ENCODE peak calls at places on chromosomes 6 and 20, in six cellular contexts. One of them, this sample, is unnamed.

GRCh38 chr6:31691078-31691463 is 10.2 kb upstream of the LY6G5C start:
- DNase-seq in AG04450: no peak
- DNase-seq in fibroblast of the aortic adventitia: no peak
- DNase-seq in HFF-Myc: no peak
- DNase-seq in GM23338: no peak
- DNase-seq in CD8-positive, alpha-beta T cell: no peak
- DNase-seq in this sample: no peak

GRCh38 chr6:71457883-71458282 is 169.3 kb downstream of the OGFRL1 start:
- DNase-seq in fibroblast of the aortic adventitia: no peak
- DNase-seq in CD8-positive, alpha-beta T cell: no peak
- DNase-seq in GM23338: no peak
- DNase-seq in HFF-Myc: no peak
- DNase-seq in AG04450: no peak
- DNase-seq in this sample: no peak

GRCh38 chr20:31708839-31709534 is 13.7 kb downstream of the BCL2L1 start:
- DNase-seq in HFF-Myc: no peak
- DNase-seq in AG04450: no peak
- DNase-seq in CD8-positive, alpha-beta T cell: no peak
- DNase-seq in fibroblast of the aortic adventitia: no peak
- DNase-seq in GM23338: peak; percentile 53
- DNase-seq in this sample: no peak

GRCh38 chr6:139778688-139779087 is 404.2 kb upstream of the CITED2 start:
- DNase-seq in fibroblast of the aortic adventitia: peak; percentile 71
- DNase-seq in HFF-Myc: no peak
- DNase-seq in CD8-positive, alpha-beta T cell: no peak
- DNase-seq in AG04450: no peak
- DNase-seq in GM23338: no peak
- DNase-seq in this sample: peak; percentile 53

GRCh38 chr6:106770663-106771062 is 141.3 kb downstream of the QRSL1 start:
- DNase-seq in AG04450: no peak
- DNase-seq in GM23338: no peak
- DNase-seq in HFF-Myc: no peak
- DNase-seq in CD8-positive, alpha-beta T cell: no peak
- DNase-seq in fibroblast of the aortic adventitia: no peak
- DNase-seq in this sample: no peak

GRCh38 chr20:51221791-51222408 is 199.0 kb upstream of the KCNG1 start:
- DNase-seq in HFF-Myc: no peak
- DNase-seq in CD8-positive, alpha-beta T cell: no peak
- DNase-seq in fibroblast of the aortic adventitia: peak; percentile 60
- DNase-seq in GM23338: peak; percentile 72
- DNase-seq in AG04450: peak; percentile 11
- DNase-seq in this sample: peak; percentile 61

GRCh38 chr6:146628350-146628749 is 29.6 kb downstream of the ADGB start:
- DNase-seq in AG04450: no peak
- DNase-seq in CD8-positive, alpha-beta T cell: no peak
- DNase-seq in GM23338: no peak
- DNase-seq in fibroblast of the aortic adventitia: no peak
- DNase-seq in HFF-Myc: no peak
- DNase-seq in this sample: no peak

GRCh38 chr6:37557645-37558114 is 58.0 kb upstream of the CCDC167 start:
- DNase-seq in AG04450: no peak
- DNase-seq in GM23338: no peak
- DNase-seq in HFF-Myc: no peak
- DNase-seq in fibroblast of the aortic adventitia: no peak
- DNase-seq in CD8-positive, alpha-beta T cell: no peak
- DNase-seq in this sample: no peak

GRCh38 chr20:7496394-7497111 is 443.7 kb downstream of the HAO1 start:
- DNase-seq in AG04450: no peak
- DNase-seq in HFF-Myc: no peak
- DNase-seq in GM23338: no peak
- DNase-seq in CD8-positive, alpha-beta T cell: no peak
- DNase-seq in fibroblast of the aortic adventitia: peak; percentile 59
- DNase-seq in this sample: peak; percentile 18

GRCh38 chr6:53790886-53791285 is 3.9 kb upstream of the LRRC1 start:
- DNase-seq in GM23338: no peak
- DNase-seq in fibroblast of the aortic adventitia: no peak
- DNase-seq in HFF-Myc: peak; percentile 39
- DNase-seq in CD8-positive, alpha-beta T cell: no peak
- DNase-seq in AG04450: peak; percentile 24
- DNase-seq in this sample: no peak

GRCh38 chr6:23522751-23523527 is 603.1 kb upstream of the NRSN1 start:
- DNase-seq in GM23338: peak; percentile 17
- DNase-seq in CD8-positive, alpha-beta T cell: no peak
- DNase-seq in HFF-Myc: no peak
- DNase-seq in AG04450: no peak
- DNase-seq in fibroblast of the aortic adventitia: no peak
- DNase-seq in this sample: no peak

GRCh38 chr20:10550204-10551118 is 115.4 kb downstream of the SLX4IP start:
- DNase-seq in HFF-Myc: no peak
- DNase-seq in AG04450: no peak
- DNase-seq in CD8-positive, alpha-beta T cell: no peak
- DNase-seq in fibroblast of the aortic adventitia: no peak
- DNase-seq in GM23338: no peak
- DNase-seq in this sample: no peak

GRCh38 chr6:159180001-159180400 is 10.8 kb downstream of the FNDC1 start:
- DNase-seq in CD8-positive, alpha-beta T cell: no peak
- DNase-seq in fibroblast of the aortic adventitia: peak; percentile 81
- DNase-seq in HFF-Myc: peak; percentile 20
- DNase-seq in GM23338: no peak
- DNase-seq in AG04450: no peak
- DNase-seq in this sample: peak; percentile 63

GRCh38 chr6:140828833-140829232 is 1303.9 kb upstream of the GJE1 start:
- DNase-seq in HFF-Myc: no peak
- DNase-seq in AG04450: no peak
- DNase-seq in GM23338: no peak
- DNase-seq in fibroblast of the aortic adventitia: no peak
- DNase-seq in CD8-positive, alpha-beta T cell: no peak
- DNase-seq in this sample: no peak

GRCh38 chr6:22294301-22294700 is 2.5 kb downstream of the PRL start:
- DNase-seq in fibroblast of the aortic adventitia: no peak
- DNase-seq in GM23338: no peak
- DNase-seq in HFF-Myc: no peak
- DNase-seq in AG04450: no peak
- DNase-seq in CD8-positive, alpha-beta T cell: no peak
- DNase-seq in this sample: no peak

GRCh38 chr6:117555882-117556498 is 46.3 kb downstream of the GOPC start:
- DNase-seq in fibroblast of the aortic adventitia: peak; percentile 63
- DNase-seq in GM23338: peak; percentile 40
- DNase-seq in CD8-positive, alpha-beta T cell: peak; percentile 26
- DNase-seq in AG04450: no peak
- DNase-seq in HFF-Myc: no peak
- DNase-seq in this sample: peak; percentile 61

GRCh38 chr20:34017610-34018009 is 23.9 kb downstream of the RALY start:
- DNase-seq in HFF-Myc: peak; percentile 39
- DNase-seq in GM23338: no peak
- DNase-seq in CD8-positive, alpha-beta T cell: no peak
- DNase-seq in AG04450: peak; percentile 81
- DNase-seq in fibroblast of the aortic adventitia: peak; percentile 67
- DNase-seq in this sample: peak; percentile 46

GRCh38 chr6:121516331-121516730 is 80.9 kb downstream of the GJA1 start:
- DNase-seq in fibroblast of the aortic adventitia: peak; percentile 66
- DNase-seq in CD8-positive, alpha-beta T cell: no peak
- DNase-seq in HFF-Myc: no peak
- DNase-seq in GM23338: no peak
- DNase-seq in AG04450: no peak
- DNase-seq in this sample: no peak

GRCh38 chr6:1296542-1296941 is 15.4 kb upstream of the FOXQ1 start:
- DNase-seq in GM23338: no peak
- DNase-seq in fibroblast of the aortic adventitia: peak; percentile 30
- DNase-seq in HFF-Myc: no peak
- DNase-seq in CD8-positive, alpha-beta T cell: no peak
- DNase-seq in AG04450: no peak
- DNase-seq in this sample: no peak

GRCh38 chr6:114144887-114145851 is 174.2 kb upstream of the HDAC2 start:
- DNase-seq in AG04450: no peak
- DNase-seq in CD8-positive, alpha-beta T cell: no peak
- DNase-seq in GM23338: peak; percentile 56
- DNase-seq in HFF-Myc: no peak
- DNase-seq in fibroblast of the aortic adventitia: no peak
- DNase-seq in this sample: no peak

GRCh38 chr6:66948106-66948505 is 1241.1 kb upstream of the EYS start:
- DNase-seq in AG04450: no peak
- DNase-seq in CD8-positive, alpha-beta T cell: no peak
- DNase-seq in GM23338: no peak
- DNase-seq in HFF-Myc: no peak
- DNase-seq in fibroblast of the aortic adventitia: no peak
- DNase-seq in this sample: peak; percentile 62

GRCh38 chr20:11716239-11716944 is 201.3 kb upstream of the BTBD3 start:
- DNase-seq in CD8-positive, alpha-beta T cell: no peak
- DNase-seq in AG04450: peak; percentile 71
- DNase-seq in HFF-Myc: peak; percentile 40
- DNase-seq in GM23338: peak; percentile 89
- DNase-seq in fibroblast of the aortic adventitia: peak; percentile 27
- DNase-seq in this sample: peak; percentile 39

GRCh38 chr6:111798281-111798725 is 74.9 kb downstream of the FYN start:
- DNase-seq in AG04450: no peak
- DNase-seq in CD8-positive, alpha-beta T cell: no peak
- DNase-seq in GM23338: no peak
- DNase-seq in HFF-Myc: no peak
- DNase-seq in fibroblast of the aortic adventitia: no peak
- DNase-seq in this sample: no peak

GRCh38 chr6:28001751-28002150 is 44.7 kb downstream of the OR2B6 start:
- DNase-seq in AG04450: no peak
- DNase-seq in fibroblast of the aortic adventitia: no peak
- DNase-seq in HFF-Myc: no peak
- DNase-seq in CD8-positive, alpha-beta T cell: no peak
- DNase-seq in GM23338: no peak
- DNase-seq in this sample: no peak

GRCh38 chr6:142377112-142377848 is 75.5 kb downstream of the ADGRG6 start:
- DNase-seq in AG04450: no peak
- DNase-seq in HFF-Myc: no peak
- DNase-seq in GM23338: peak; percentile 83
- DNase-seq in CD8-positive, alpha-beta T cell: no peak
- DNase-seq in fibroblast of the aortic adventitia: no peak
- DNase-seq in this sample: peak; percentile 60

GRCh38 chr20:53901697-53902096 is 168.7 kb downstream of the BCAS1 start:
- DNase-seq in CD8-positive, alpha-beta T cell: no peak
- DNase-seq in HFF-Myc: no peak
- DNase-seq in fibroblast of the aortic adventitia: no peak
- DNase-seq in AG04450: no peak
- DNase-seq in GM23338: no peak
- DNase-seq in this sample: no peak

GRCh38 chr6:72890671-72891070 is 268.8 kb downstream of the KCNQ5 start:
- DNase-seq in AG04450: no peak
- DNase-seq in CD8-positive, alpha-beta T cell: no peak
- DNase-seq in GM23338: no peak
- DNase-seq in HFF-Myc: no peak
- DNase-seq in fibroblast of the aortic adventitia: peak; percentile 28
- DNase-seq in this sample: peak; percentile 7

GRCh38 chr20:62700261-62700925 is 8.2 kb upstream of the NTSR1 start:
- DNase-seq in CD8-positive, alpha-beta T cell: no peak
- DNase-seq in HFF-Myc: no peak
- DNase-seq in GM23338: no peak
- DNase-seq in fibroblast of the aortic adventitia: no peak
- DNase-seq in AG04450: no peak
- DNase-seq in this sample: no peak

DNA sequence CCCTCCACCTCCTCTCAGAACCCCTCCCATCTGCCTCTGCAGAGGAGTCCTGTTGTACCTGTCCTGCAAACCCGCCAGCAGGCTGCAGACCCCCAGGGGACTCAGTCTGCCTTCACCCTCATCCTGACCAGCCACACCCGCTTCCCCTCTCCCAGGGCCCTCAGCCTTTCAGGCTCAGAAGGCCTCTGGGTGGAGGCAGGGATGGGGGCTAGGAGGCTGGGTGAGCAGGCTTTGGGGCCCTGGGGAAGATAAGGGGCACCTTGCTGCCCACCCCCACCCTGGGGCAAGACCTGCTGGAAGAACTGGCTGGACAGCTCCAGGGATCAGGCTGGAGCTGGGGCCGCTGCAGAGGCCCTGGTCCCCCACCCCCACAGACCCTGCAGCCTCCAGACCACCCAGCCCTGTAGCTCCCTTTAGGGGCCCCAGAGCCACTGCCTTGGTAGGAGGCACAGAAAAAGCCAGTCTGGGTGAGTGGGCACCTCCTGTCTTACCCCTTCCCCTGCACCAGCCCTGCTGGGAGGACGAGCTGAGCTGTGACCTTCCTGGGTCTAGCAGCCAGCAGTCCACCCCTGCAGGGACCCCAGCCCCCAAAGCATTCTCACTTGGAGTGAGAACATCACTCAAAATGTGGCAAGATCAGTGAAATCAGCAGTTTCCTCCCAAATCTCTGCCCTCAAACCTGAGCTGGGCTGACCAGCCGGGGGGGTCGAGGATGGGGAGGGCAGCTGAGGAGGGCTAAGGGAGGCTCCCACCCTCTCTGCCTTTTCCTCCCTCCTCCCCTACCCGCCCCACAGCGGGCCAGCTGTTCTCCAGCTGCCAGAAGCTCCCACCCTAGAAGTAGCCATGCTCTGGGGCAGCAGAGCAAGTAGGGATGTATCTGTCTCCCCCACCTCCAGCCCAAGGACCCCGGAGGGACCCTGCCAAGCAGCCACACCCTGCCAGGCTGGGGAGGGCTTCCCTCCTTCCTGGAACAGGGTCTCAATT is 5.0 kb downstream of the TEAD3 start:
- DNase-seq in GM23338: no peak
- DNase-seq in CD8-positive, alpha-beta T cell: no peak
- DNase-seq in AG04450: no peak
- DNase-seq in HFF-Myc: no peak
- DNase-seq in fibroblast of the aortic adventitia: no peak
- DNase-seq in this sample: no peak
- H3K4me3 ChIP-seq in GM23338: peak overlapping the region; percentile 40
- H3K4me3 ChIP-seq in CD8-positive, alpha-beta T cell: no peak overlapping the region
- H3K4me3 ChIP-seq in AG04450: peak overlapping the region; percentile 7
- H3K4me3 ChIP-seq in HFF-Myc: peak overlapping the region; percentile 18
- H3K4me3 ChIP-seq in fibroblast of the aortic adventitia: no peak overlapping the region
- H3K4me3 ChIP-seq in this sample: no peak overlapping the region

DNA sequence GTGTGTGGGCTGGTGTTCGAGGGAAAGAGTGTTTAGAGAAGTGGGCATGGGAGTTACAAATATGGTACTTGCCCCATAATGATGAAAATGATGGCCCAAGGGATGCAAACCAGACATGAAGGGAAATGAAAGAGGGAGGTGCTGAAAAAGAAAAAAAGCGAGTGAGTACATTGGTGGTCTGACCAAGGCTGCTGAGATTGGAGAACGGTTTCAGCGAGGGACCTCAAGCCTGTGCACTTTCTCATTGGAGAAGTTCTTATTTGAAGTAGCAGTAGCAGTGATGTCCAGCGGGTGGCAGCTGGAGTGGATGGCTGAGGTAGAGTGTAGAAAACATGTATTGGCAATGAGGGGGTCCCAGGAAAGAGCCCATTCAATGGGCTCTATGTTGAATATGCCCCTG is 54.8 kb downstream of the TNFAIP3 start:
- DNase-seq in AG04450: no peak
- DNase-seq in HFF-Myc: no peak
- DNase-seq in GM23338: peak; percentile 32
- DNase-seq in fibroblast of the aortic adventitia: no peak
- DNase-seq in CD8-positive, alpha-beta T cell: no peak
- DNase-seq in this sample: no peak
- TF ChIP-seq CTCF in AG04450: peak; percentile 24
- TF ChIP-seq CTCF in HFF-Myc: peak; percentile 10
- TF ChIP-seq CTCF in GM23338: no peak
- TF ChIP-seq CTCF in fibroblast of the aortic adventitia: no peak
- TF ChIP-seq CTCF in CD8-positive, alpha-beta T cell: no peak
- TF ChIP-seq CTCF in this sample: peak; percentile 16

GRCh38 chr6:127207591-127208120 is 59.0 kb upstream of the RNF146 start:
- DNase-seq in HFF-Myc: no peak
- DNase-seq in fibroblast of the aortic adventitia: peak; percentile 57
- DNase-seq in AG04450: no peak
- DNase-seq in CD8-positive, alpha-beta T cell: no peak
- DNase-seq in GM23338: peak; percentile 10
- DNase-seq in this sample: peak; percentile 58
- H3K4me3 ChIP-seq in HFF-Myc: no peak overlapping the region
- H3K4me3 ChIP-seq in fibroblast of the aortic adventitia: no peak overlapping the region
- H3K4me3 ChIP-seq in AG04450: no peak overlapping the region
- H3K4me3 ChIP-seq in CD8-positive, alpha-beta T cell: no peak overlapping the region
- H3K4me3 ChIP-seq in GM23338: no peak overlapping the region
- H3K4me3 ChIP-seq in this sample: no peak overlapping the region

GRCh38 chr6:84428300-84428907 is 201.0 kb upstream of the CEP162 start:
- DNase-seq in fibroblast of the aortic adventitia: peak; percentile 78
- DNase-seq in GM23338: peak; percentile 78
- DNase-seq in HFF-Myc: peak; percentile 29
- DNase-seq in CD8-positive, alpha-beta T cell: no peak
- DNase-seq in AG04450: no peak
- DNase-seq in this sample: peak; percentile 85
- TF ChIP-seq CTCF in fibroblast of the aortic adventitia: peak; percentile 94
- TF ChIP-seq CTCF in GM23338: peak; percentile 95
- TF ChIP-seq CTCF in HFF-Myc: peak; percentile 90
- TF ChIP-seq CTCF in CD8-positive, alpha-beta T cell: no peak
- TF ChIP-seq CTCF in AG04450: peak; percentile 85
- TF ChIP-seq CTCF in this sample: peak; percentile 100